ENCODE peak calls at places on chromosomes 5 and 9, in seven cellular contexts. One of them, this sample, is unnamed.

GRCh38 chr9:70778568-70778967 is 342.9 kb downstream of the TRPM3 start:
- DNase-seq in left ventricle myocardium inferior: no peak
- DNase-seq in H1: no peak
- DNase-seq in glutamatergic neuron: no peak
- DNase-seq in ovary: no peak
- DNase-seq in progenitor cell of endocrine pancreas: no peak
- DNase-seq in spleen: no peak
- DNase-seq in this sample: no peak

GRCh38 chr5:138905541-138905940 is 30.4 kb upstream of the LRRTM2 start:
- DNase-seq in glutamatergic neuron: no peak
- DNase-seq in ovary: no peak
- DNase-seq in spleen: no peak
- DNase-seq in H1: no peak
- DNase-seq in left ventricle myocardium inferior: no peak
- DNase-seq in progenitor cell of endocrine pancreas: no peak
- DNase-seq in this sample: no peak

GRCh38 chr5:78930742-78931141 is 54.4 kb downstream of the ARSB start:
- DNase-seq in glutamatergic neuron: no peak
- DNase-seq in spleen: no peak
- DNase-seq in H1: no peak
- DNase-seq in left ventricle myocardium inferior: no peak
- DNase-seq in progenitor cell of endocrine pancreas: no peak
- DNase-seq in ovary: no peak
- DNase-seq in this sample: no peak

GRCh38 chr9:105128908-105129307 is 115.5 kb upstream of the SLC44A1 start:
- DNase-seq in progenitor cell of endocrine pancreas: no peak
- DNase-seq in glutamatergic neuron: no peak
- DNase-seq in spleen: no peak
- DNase-seq in left ventricle myocardium inferior: no peak
- DNase-seq in ovary: no peak
- DNase-seq in H1: no peak
- DNase-seq in this sample: no peak

GRCh38 chr5:115419794-115420585 is 123.5 kb upstream of the CCDC112 start:
- DNase-seq in glutamatergic neuron: no peak
- DNase-seq in H1: peak
- DNase-seq in ovary: no peak
- DNase-seq in left ventricle myocardium inferior: no peak
- DNase-seq in spleen: no peak
- DNase-seq in progenitor cell of endocrine pancreas: no peak
- DNase-seq in this sample: no peak

GRCh38 chr5:167208911-167209310 is 1082.5 kb upstream of the WWC1 start:
- DNase-seq in glutamatergic neuron: no peak
- DNase-seq in spleen: no peak
- DNase-seq in progenitor cell of endocrine pancreas: no peak
- DNase-seq in H1: no peak
- DNase-seq in ovary: no peak
- DNase-seq in left ventricle myocardium inferior: no peak
- DNase-seq in this sample: no peak

GRCh38 chr5:122311888-122312669 is at the start of gene SNCAIP:
- DNase-seq in glutamatergic neuron: peak
- DNase-seq in ovary: peak
- DNase-seq in left ventricle myocardium inferior: peak
- DNase-seq in spleen: peak
- DNase-seq in H1: no peak
- DNase-seq in progenitor cell of endocrine pancreas: peak
- DNase-seq in this sample: peak

GRCh38 chr5:59158165-59158564 is 575.3 kb downstream of the RAB3C start:
- DNase-seq in glutamatergic neuron: no peak
- DNase-seq in spleen: no peak
- DNase-seq in H1: no peak
- DNase-seq in left ventricle myocardium inferior: no peak
- DNase-seq in progenitor cell of endocrine pancreas: no peak
- DNase-seq in ovary: no peak
- DNase-seq in this sample: no peak

GRCh38 chr9:127802576-127803443 is at the start of gene FPGS:
- DNase-seq in spleen: peak
- DNase-seq in ovary: peak
- DNase-seq in progenitor cell of endocrine pancreas: peak
- DNase-seq in glutamatergic neuron: peak
- DNase-seq in H1: peak
- DNase-seq in left ventricle myocardium inferior: peak
- DNase-seq in this sample: peak

GRCh38 chr9:134179918-134180785 is 15.8 kb upstream of the RNU6ATAC start:
- DNase-seq in ovary: peak
- DNase-seq in progenitor cell of endocrine pancreas: no peak
- DNase-seq in left ventricle myocardium inferior: no peak
- DNase-seq in spleen: peak
- DNase-seq in glutamatergic neuron: peak
- DNase-seq in H1: no peak
- DNase-seq in this sample: no peak

GRCh38 chr5:92567831-92568450 is 1013.1 kb downstream of the NR2F1-AS1 start:
- DNase-seq in progenitor cell of endocrine pancreas: no peak
- DNase-seq in spleen: no peak
- DNase-seq in glutamatergic neuron: no peak
- DNase-seq in H1: no peak
- DNase-seq in left ventricle myocardium inferior: no peak
- DNase-seq in ovary: no peak
- DNase-seq in this sample: no peak

GRCh38 chr9:99345936-99346335 is 123.9 kb downstream of the SEC61B start:
- DNase-seq in progenitor cell of endocrine pancreas: no peak
- DNase-seq in glutamatergic neuron: no peak
- DNase-seq in spleen: no peak
- DNase-seq in left ventricle myocardium inferior: no peak
- DNase-seq in H1: no peak
- DNase-seq in ovary: no peak
- DNase-seq in this sample: no peak

GRCh38 chr5:3261081-3261480 is 334.6 kb upstream of the IRX1 start:
- DNase-seq in progenitor cell of endocrine pancreas: no peak
- DNase-seq in glutamatergic neuron: no peak
- DNase-seq in H1: no peak
- DNase-seq in left ventricle myocardium inferior: no peak
- DNase-seq in spleen: no peak
- DNase-seq in ovary: no peak
- DNase-seq in this sample: no peak

GRCh38 chr5:11955386-11955785 is 51.1 kb upstream of the CTNND2 start:
- DNase-seq in H1: no peak
- DNase-seq in glutamatergic neuron: no peak
- DNase-seq in spleen: no peak
- DNase-seq in left ventricle myocardium inferior: no peak
- DNase-seq in progenitor cell of endocrine pancreas: no peak
- DNase-seq in ovary: no peak
- DNase-seq in this sample: no peak

GRCh38 chr9:97412628-97413382 is 909 bp downstream of the TDRD7 start:
- DNase-seq in spleen: no peak
- DNase-seq in ovary: no peak
- DNase-seq in glutamatergic neuron: no peak
- DNase-seq in progenitor cell of endocrine pancreas: no peak
- DNase-seq in H1: no peak
- DNase-seq in left ventricle myocardium inferior: no peak
- DNase-seq in this sample: no peak

GRCh38 chr5:34003941-34004340 is 3.9 kb downstream of the AMACR start:
- DNase-seq in progenitor cell of endocrine pancreas: no peak
- DNase-seq in left ventricle myocardium inferior: no peak
- DNase-seq in glutamatergic neuron: no peak
- DNase-seq in H1: no peak
- DNase-seq in ovary: no peak
- DNase-seq in spleen: no peak
- DNase-seq in this sample: no peak

GRCh38 chr5:174046558-174046957 is 1.1 kb downstream of the NSG2 start:
- DNase-seq in H1: no peak
- DNase-seq in glutamatergic neuron: no peak
- DNase-seq in left ventricle myocardium inferior: no peak
- DNase-seq in progenitor cell of endocrine pancreas: no peak
- DNase-seq in ovary: no peak
- DNase-seq in spleen: no peak
- DNase-seq in this sample: no peak

GRCh38 chr5:174044451-174044850 is 1.1 kb upstream of the NSG2 start:
- DNase-seq in glutamatergic neuron: peak
- DNase-seq in spleen: no peak
- DNase-seq in H1: no peak
- DNase-seq in ovary: no peak
- DNase-seq in left ventricle myocardium inferior: no peak
- DNase-seq in progenitor cell of endocrine pancreas: no peak
- DNase-seq in this sample: no peak

GRCh38 chr5:174044855-174045254 is 651 bp upstream of the NSG2 start:
- DNase-seq in H1: no peak
- DNase-seq in left ventricle myocardium inferior: no peak
- DNase-seq in progenitor cell of endocrine pancreas: no peak
- DNase-seq in ovary: no peak
- DNase-seq in spleen: no peak
- DNase-seq in glutamatergic neuron: no peak
- DNase-seq in this sample: no peak

GRCh38 chr5:174047472-174047871 is 2.0 kb downstream of the NSG2 start:
- DNase-seq in left ventricle myocardium inferior: no peak
- DNase-seq in H1: no peak
- DNase-seq in ovary: no peak
- DNase-seq in spleen: no peak
- DNase-seq in progenitor cell of endocrine pancreas: no peak
- DNase-seq in glutamatergic neuron: no peak
- DNase-seq in this sample: no peak

GRCh38 chr5:174045470-174046025 is at the start of gene NSG2:
- DNase-seq in glutamatergic neuron: peak
- DNase-seq in spleen: no peak
- DNase-seq in H1: peak
- DNase-seq in left ventricle myocardium inferior: peak
- DNase-seq in ovary: peak
- DNase-seq in progenitor cell of endocrine pancreas: peak
- DNase-seq in this sample: peak
- TF ChIP-seq CTCF in glutamatergic neuron: peak
- TF ChIP-seq CTCF in spleen: peak
- TF ChIP-seq CTCF in H1: peak
- TF ChIP-seq CTCF in left ventricle myocardium inferior: peak
- TF ChIP-seq CTCF in ovary: peak
- TF ChIP-seq CTCF in progenitor cell of endocrine pancreas: peak
- TF ChIP-seq CTCF in this sample: peak

GRCh38 chr5:95842955-95843544 is 20.5 kb upstream of the GLRX start:
- DNase-seq in progenitor cell of endocrine pancreas: no peak
- DNase-seq in left ventricle myocardium inferior: peak
- DNase-seq in H1: no peak
- DNase-seq in ovary: no peak
- DNase-seq in spleen: peak
- DNase-seq in glutamatergic neuron: no peak
- DNase-seq in this sample: no peak
- TF ChIP-seq CTCF in progenitor cell of endocrine pancreas: no peak
- TF ChIP-seq CTCF in left ventricle myocardium inferior: peak
- TF ChIP-seq CTCF in H1: no peak
- TF ChIP-seq CTCF in ovary: no peak
- TF ChIP-seq CTCF in spleen: peak
- TF ChIP-seq CTCF in glutamatergic neuron: no peak
- TF ChIP-seq CTCF in this sample: no peak

GRCh38 chr5:135654646-135655045 is 75.9 kb upstream of the CXCL14 start:
- DNase-seq in progenitor cell of endocrine pancreas: no peak
- DNase-seq in ovary: no peak
- DNase-seq in H1: no peak
- DNase-seq in spleen: no peak
- DNase-seq in glutamatergic neuron: no peak
- DNase-seq in left ventricle myocardium inferior: no peak
- DNase-seq in this sample: no peak

GRCh38 chr5:135657536-135658307 is 78.9 kb upstream of the CXCL14 start:
- DNase-seq in H1: no peak
- DNase-seq in glutamatergic neuron: no peak
- DNase-seq in left ventricle myocardium inferior: no peak
- DNase-seq in spleen: no peak
- DNase-seq in progenitor cell of endocrine pancreas: no peak
- DNase-seq in ovary: no peak
- DNase-seq in this sample: no peak

GRCh38 chr5:135651156-135651555 is 72.4 kb upstream of the CXCL14 start:
- DNase-seq in H1: no peak
- DNase-seq in glutamatergic neuron: no peak
- DNase-seq in spleen: no peak
- DNase-seq in ovary: no peak
- DNase-seq in left ventricle myocardium inferior: no peak
- DNase-seq in progenitor cell of endocrine pancreas: no peak
- DNase-seq in this sample: no peak

GRCh38 chr5:135650081-135650480 is 71.3 kb upstream of the CXCL14 start:
- DNase-seq in progenitor cell of endocrine pancreas: no peak
- DNase-seq in spleen: no peak
- DNase-seq in ovary: no peak
- DNase-seq in glutamatergic neuron: no peak
- DNase-seq in H1: no peak
- DNase-seq in left ventricle myocardium inferior: no peak
- DNase-seq in this sample: no peak

GRCh38 chr5:135655326-135655725 is 76.5 kb upstream of the CXCL14 start:
- DNase-seq in left ventricle myocardium inferior: no peak
- DNase-seq in spleen: no peak
- DNase-seq in ovary: no peak
- DNase-seq in progenitor cell of endocrine pancreas: no peak
- DNase-seq in glutamatergic neuron: no peak
- DNase-seq in H1: no peak
- DNase-seq in this sample: no peak
- TF ChIP-seq CTCF in left ventricle myocardium inferior: no peak
- TF ChIP-seq CTCF in spleen: no peak
- TF ChIP-seq CTCF in ovary: no peak
- TF ChIP-seq CTCF in progenitor cell of endocrine pancreas: no peak
- TF ChIP-seq CTCF in glutamatergic neuron: no peak
- TF ChIP-seq CTCF in H1: no peak
- TF ChIP-seq CTCF in this sample: no peak

GRCh38 chr5:140795259-140795641 is 598 bp downstream of the PCDHA2 start:
- DNase-seq in ovary: no peak
- DNase-seq in H1: no peak
- DNase-seq in glutamatergic neuron: no peak
- DNase-seq in left ventricle myocardium inferior: no peak
- DNase-seq in progenitor cell of endocrine pancreas: no peak
- DNase-seq in spleen: no peak
- DNase-seq in this sample: no peak

GRCh38 chr5:140791111-140791510 is 3.5 kb upstream of the PCDHA2 start:
- DNase-seq in ovary: no peak
- DNase-seq in spleen: no peak
- DNase-seq in glutamatergic neuron: no peak
- DNase-seq in H1: no peak
- DNase-seq in left ventricle myocardium inferior: no peak
- DNase-seq in progenitor cell of endocrine pancreas: no peak
- DNase-seq in this sample: no peak

GRCh38 chr5:140796718-140797095 is 2.1 kb downstream of the PCDHA2 start:
- DNase-seq in spleen: no peak
- DNase-seq in H1: no peak
- DNase-seq in progenitor cell of endocrine pancreas: no peak
- DNase-seq in left ventricle myocardium inferior: no peak
- DNase-seq in glutamatergic neuron: no peak
- DNase-seq in ovary: no peak
- DNase-seq in this sample: no peak

DNA sequence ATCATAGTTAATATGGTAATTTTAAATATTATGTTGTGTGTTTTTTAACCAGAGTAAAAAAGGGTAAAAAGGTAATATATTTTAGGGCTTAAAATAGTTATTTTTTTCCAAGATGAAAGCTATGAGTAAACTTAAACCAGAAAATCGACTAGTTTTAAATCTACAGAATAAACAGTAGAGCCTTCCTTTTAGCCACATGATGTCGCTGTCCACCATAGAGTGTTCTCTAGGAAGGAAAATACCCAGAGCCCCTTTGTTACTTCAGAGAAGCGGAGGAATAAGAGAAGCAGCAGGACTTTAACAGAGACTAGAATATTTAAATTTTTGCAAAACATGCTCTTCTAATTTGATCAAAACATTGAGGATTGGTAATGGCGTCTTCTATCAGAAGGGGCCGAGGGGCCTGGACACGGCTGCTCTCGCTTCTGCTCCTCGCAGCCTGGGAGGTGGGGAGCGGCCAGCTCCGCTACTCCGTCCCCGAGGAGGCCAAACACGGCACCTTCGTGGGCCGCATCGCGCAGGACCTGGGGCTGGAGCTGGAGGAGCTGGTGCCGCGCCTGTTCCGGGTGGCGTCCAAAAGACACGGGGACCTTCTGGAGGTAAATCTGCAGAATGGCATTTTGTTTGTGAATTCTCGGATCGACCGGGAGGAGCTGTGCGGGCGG is at the start of gene PCDHA2:
- DNase-seq in left ventricle myocardium inferior: no peak
- DNase-seq in glutamatergic neuron: no peak
- DNase-seq in progenitor cell of endocrine pancreas: no peak
- DNase-seq in spleen: no peak
- DNase-seq in ovary: no peak
- DNase-seq in H1: no peak
- DNase-seq in this sample: no peak
- TF ChIP-seq CTCF in left ventricle myocardium inferior: peak
- TF ChIP-seq CTCF in glutamatergic neuron: no peak
- TF ChIP-seq CTCF in progenitor cell of endocrine pancreas: peak
- TF ChIP-seq CTCF in spleen: no peak
- TF ChIP-seq CTCF in ovary: no peak
- TF ChIP-seq CTCF in H1: peak
- TF ChIP-seq CTCF in this sample: peak

This sample was measured in nephron progenitor cell.